ENCODE peak calls at places on chromosome 18, in four cellular contexts. L is NCI-H774, R is germinal center, Q is Ammon's horn. V is an unnamed sample.

GRCh38 chr18:42030586-42031182 is 75.7 kb downstream of the PIK3C3 start:
- DNase-seq in L (no peak), R (peak; percentile 21), Q (peak; percentile 14), V (peak; percentile 76)

GRCh38 chr18:59610546-59611140 is 86.6 kb downstream of the CCBE1 start:
- DNase-seq in L (no peak), R (no peak), Q (no peak), V (peak; percentile 59)

GRCh38 chr18:51077217-51077616 is 47.2 kb downstream of the SMAD4 start:
- DNase-seq in L (no peak), R (no peak), Q (no peak), V (no peak)

GRCh38 chr18:37537868-37538525 is 27.6 kb downstream of the CELF4 start:
- DNase-seq in L (no peak), R (peak; percentile 69), Q (peak; percentile 73), V (peak; percentile 90)

GRCh38 chr18:39841133-39842041 is 2113.6 kb upstream of the PIK3C3 start:
- DNase-seq in L (peak; percentile 77), R (no peak), Q (peak; percentile 87), V (peak; percentile 91)

GRCh38 chr18:24544141-24544498 is 83.7 kb downstream of the HRH4 start:
- DNase-seq in L (peak; percentile 13), R (no peak), Q (peak; percentile 34), V (no peak)

GRCh38 chr18:8904316-8904715 is 198.2 kb upstream of the NDUFV2 start:
- DNase-seq in L (no peak), R (no peak), Q (no peak), V (no peak)

GRCh38 chr18:9431296-9431695 is 44.0 kb upstream of the RALBP1 start:
- DNase-seq in L (no peak), R (no peak), Q (no peak), V (no peak)

GRCh38 chr18:48819781-48820482 is 130.8 kb downstream of the SMAD7 start:
- DNase-seq in L (no peak), R (no peak), Q (no peak), V (no peak)

GRCh38 chr18:1053654-1054315 is 149.1 kb downstream of the ADCYAP1 start:
- DNase-seq in L (no peak), R (no peak), Q (no peak), V (no peak)

GRCh38 chr18:11572201-11572600 is 37.2 kb upstream of the SLC35G4 start:
- DNase-seq in L (no peak), R (no peak), Q (no peak), V (peak; percentile 61)

GRCh38 chr18:11906181-11906580 is 1.9 kb downstream of the MPPE1 start:
- DNase-seq in L (no peak), R (no peak), Q (no peak), V (no peak)

GRCh38 chr18:70181015-70181414 is 24.5 kb downstream of the RTTN start:
- DNase-seq in L (no peak), R (no peak), Q (no peak), V (no peak)

GRCh38 chr18:13756671-13757070 is 30.2 kb downstream of the RNMT start:
- DNase-seq in L (no peak), R (no peak), Q (no peak), V (no peak)

GRCh38 chr18:72848534-72849237 is 19.1 kb downstream of the NETO1 start:
- DNase-seq in L (no peak), R (no peak), Q (no peak), V (peak; percentile 66)

GRCh38 chr18:2641638-2642037 is 13.9 kb upstream of the SMCHD1 start:
- DNase-seq in L (peak; percentile 7), R (peak; percentile 70), Q (peak; percentile 14), V (no peak)

GRCh38 chr18:80246656-80247402 is 485 bp downstream of the PARD6G start:
- DNase-seq in L (no peak), R (peak; percentile 31), Q (no peak), V (peak; percentile 60)

GRCh38 chr18:26546170-26546874 is 2.0 kb downstream of the KCTD1 start:
- DNase-seq in L (no peak), R (no peak), Q (no peak), V (no peak)

GRCh38 chr18:56383349-56383748 is 255.0 kb downstream of the TXNL1 start:
- DNase-seq in L (no peak), R (no peak), Q (no peak), V (no peak)

GRCh38 chr18:37481491-37481890 is 84.1 kb downstream of the CELF4 start:
- DNase-seq in L (no peak), R (no peak), Q (no peak), V (peak; percentile 65)